ENCODE peak calls at places on chromosomes 3 and 15, in seven cellular contexts. One of them, this sample, is unnamed. For H3K27me3, the result is how much of the 10 kb centered on the place peaks cover.

GRCh38 chr3:141331370-141332318 is 36.7 kb upstream of the ZBTB38 start:
- DNase-seq in transverse colon: peak
- DNase-seq in IMR-90: peak
- DNase-seq in H1: no peak
- DNase-seq in stomach: no peak
- DNase-seq in uterus: peak
- DNase-seq in HepG2: peak
- DNase-seq in this sample: peak

GRCh38 chr15:70768247-70768883 is 5.0 kb upstream of the UACA start:
- DNase-seq in stomach: no peak
- DNase-seq in uterus: no peak
- DNase-seq in H1: no peak
- DNase-seq in IMR-90: no peak
- DNase-seq in transverse colon: no peak
- DNase-seq in HepG2: no peak
- DNase-seq in this sample: no peak

GRCh38 chr3:126570103-126570541 is 11.4 kb upstream of the C3orf22 start:
- DNase-seq in HepG2: peak
- DNase-seq in stomach: no peak
- DNase-seq in H1: no peak
- DNase-seq in transverse colon: no peak
- DNase-seq in uterus: no peak
- DNase-seq in IMR-90: no peak
- DNase-seq in this sample: no peak

GRCh38 chr3:118900737-118901525 is 133.7 kb downstream of the IGSF11 start:
- DNase-seq in HepG2: no peak
- DNase-seq in uterus: no peak
- DNase-seq in stomach: no peak
- DNase-seq in H1: no peak
- DNase-seq in IMR-90: no peak
- DNase-seq in transverse colon: no peak
- DNase-seq in this sample: no peak

GRCh38 chr3:111577798-111578685 is 17.1 kb downstream of the ZBED2 start:
- DNase-seq in IMR-90: peak
- DNase-seq in H1: no peak
- DNase-seq in stomach: no peak
- DNase-seq in uterus: no peak
- DNase-seq in HepG2: peak
- DNase-seq in transverse colon: no peak
- DNase-seq in this sample: no peak

GRCh38 chr3:152353578-152353977 is 84.8 kb downstream of the MBNL1 start:
- DNase-seq in HepG2: no peak
- DNase-seq in uterus: no peak
- DNase-seq in IMR-90: no peak
- DNase-seq in transverse colon: no peak
- DNase-seq in stomach: no peak
- DNase-seq in H1: no peak
- DNase-seq in this sample: no peak

GRCh38 chr3:151561878-151562277 is 101.0 kb upstream of the IGSF10 start:
- DNase-seq in IMR-90: peak
- DNase-seq in uterus: no peak
- DNase-seq in H1: no peak
- DNase-seq in HepG2: no peak
- DNase-seq in transverse colon: no peak
- DNase-seq in stomach: no peak
- DNase-seq in this sample: no peak

GRCh38 chr3:129984124-129984523 is 9.6 kb downstream of the TRH start:
- DNase-seq in IMR-90: no peak
- DNase-seq in uterus: no peak
- DNase-seq in stomach: no peak
- DNase-seq in HepG2: no peak
- DNase-seq in H1: no peak
- DNase-seq in transverse colon: no peak
- DNase-seq in this sample: no peak

GRCh38 chr3:24363242-24363641 is 131.4 kb downstream of the THRB start:
- DNase-seq in IMR-90: no peak
- DNase-seq in H1: no peak
- DNase-seq in transverse colon: no peak
- DNase-seq in stomach: peak
- DNase-seq in HepG2: peak
- DNase-seq in uterus: no peak
- DNase-seq in this sample: no peak
- TF ChIP-seq POLR2A in IMR-90: no peak
- TF ChIP-seq POLR2A in H1: no peak
- TF ChIP-seq POLR2A in transverse colon: no peak
- TF ChIP-seq POLR2A in stomach: no peak
- TF ChIP-seq POLR2A in HepG2: no peak
- TF ChIP-seq POLR2A in uterus: no peak
- TF ChIP-seq POLR2A in this sample: no peak

GRCh38 chr15:66129561-66129960 is 124.0 kb downstream of the MEGF11 start:
- DNase-seq in H1: no peak
- DNase-seq in stomach: no peak
- DNase-seq in transverse colon: no peak
- DNase-seq in IMR-90: no peak
- DNase-seq in HepG2: no peak
- DNase-seq in uterus: no peak
- DNase-seq in this sample: no peak

GRCh38 chr15:66132251-66132816 is 121.2 kb downstream of the MEGF11 start:
- DNase-seq in HepG2: peak
- DNase-seq in IMR-90: no peak
- DNase-seq in uterus: no peak
- DNase-seq in transverse colon: no peak
- DNase-seq in stomach: no peak
- DNase-seq in H1: no peak
- DNase-seq in this sample: no peak

GRCh38 chr15:66131200-66131599 is 122.3 kb downstream of the MEGF11 start:
- DNase-seq in uterus: no peak
- DNase-seq in stomach: peak
- DNase-seq in IMR-90: no peak
- DNase-seq in transverse colon: no peak
- DNase-seq in HepG2: no peak
- DNase-seq in H1: no peak
- DNase-seq in this sample: no peak

GRCh38 chr15:66131831-66132230 is 121.7 kb downstream of the MEGF11 start:
- DNase-seq in HepG2: no peak
- DNase-seq in H1: no peak
- DNase-seq in uterus: no peak
- DNase-seq in IMR-90: no peak
- DNase-seq in stomach: no peak
- DNase-seq in transverse colon: no peak
- DNase-seq in this sample: no peak

GRCh38 chr15:66130496-66131014 is 123.0 kb downstream of the MEGF11 start:
- DNase-seq in transverse colon: no peak
- DNase-seq in H1: no peak
- DNase-seq in IMR-90: no peak
- DNase-seq in stomach: no peak
- DNase-seq in HepG2: no peak
- DNase-seq in uterus: no peak
- DNase-seq in this sample: no peak
- TF ChIP-seq CTCF in transverse colon: no peak
- TF ChIP-seq CTCF in H1: no peak
- TF ChIP-seq CTCF in IMR-90: no peak
- TF ChIP-seq CTCF in stomach: no peak
- TF ChIP-seq CTCF in HepG2: no peak
- TF ChIP-seq CTCF in uterus: no peak
- TF ChIP-seq CTCF in this sample: no peak

DNA sequence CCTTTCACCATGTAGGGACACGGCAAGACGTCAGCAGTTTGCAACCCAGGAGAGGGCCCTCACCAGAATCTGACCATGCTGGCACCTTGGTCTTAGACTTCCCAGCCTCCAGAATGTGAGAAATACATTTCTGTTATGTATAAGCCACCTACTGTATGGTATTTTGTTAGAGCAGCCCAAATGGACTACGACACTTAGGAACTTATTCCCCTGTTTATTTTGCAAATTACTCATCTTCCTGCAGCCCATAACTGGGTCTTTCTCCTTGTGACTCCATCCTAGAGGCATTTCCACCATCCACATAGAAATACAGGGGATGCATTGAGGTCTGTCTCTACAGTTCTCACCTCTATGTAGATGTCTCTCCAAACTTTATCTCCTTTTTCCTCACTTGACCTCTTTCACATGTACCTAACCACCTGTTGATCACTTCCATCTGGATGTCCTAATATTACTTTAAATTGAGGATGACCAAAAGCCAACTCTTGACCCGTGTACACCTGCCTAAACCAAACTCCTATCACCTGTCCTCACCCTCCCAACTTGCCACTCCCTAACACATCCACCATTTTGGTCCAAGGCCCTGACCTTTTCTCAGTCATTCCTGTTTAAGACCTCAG is 406.0 kb upstream of the WNT5A start:
- DNase-seq in uterus: no peak
- DNase-seq in HepG2: no peak
- DNase-seq in IMR-90: peak
- DNase-seq in H1: no peak
- DNase-seq in stomach: no peak
- DNase-seq in transverse colon: no peak
- DNase-seq in this sample: no peak
- H3K27me3 ChIP-seq in uterus: under half
- H3K27me3 ChIP-seq in HepG2: under half
- H3K27me3 ChIP-seq in IMR-90: under half
- H3K27me3 ChIP-seq in H1: under half
- H3K27me3 ChIP-seq in stomach: under half
- H3K27me3 ChIP-seq in transverse colon: under half
- H3K27me3 ChIP-seq in this sample: under half

DNA sequence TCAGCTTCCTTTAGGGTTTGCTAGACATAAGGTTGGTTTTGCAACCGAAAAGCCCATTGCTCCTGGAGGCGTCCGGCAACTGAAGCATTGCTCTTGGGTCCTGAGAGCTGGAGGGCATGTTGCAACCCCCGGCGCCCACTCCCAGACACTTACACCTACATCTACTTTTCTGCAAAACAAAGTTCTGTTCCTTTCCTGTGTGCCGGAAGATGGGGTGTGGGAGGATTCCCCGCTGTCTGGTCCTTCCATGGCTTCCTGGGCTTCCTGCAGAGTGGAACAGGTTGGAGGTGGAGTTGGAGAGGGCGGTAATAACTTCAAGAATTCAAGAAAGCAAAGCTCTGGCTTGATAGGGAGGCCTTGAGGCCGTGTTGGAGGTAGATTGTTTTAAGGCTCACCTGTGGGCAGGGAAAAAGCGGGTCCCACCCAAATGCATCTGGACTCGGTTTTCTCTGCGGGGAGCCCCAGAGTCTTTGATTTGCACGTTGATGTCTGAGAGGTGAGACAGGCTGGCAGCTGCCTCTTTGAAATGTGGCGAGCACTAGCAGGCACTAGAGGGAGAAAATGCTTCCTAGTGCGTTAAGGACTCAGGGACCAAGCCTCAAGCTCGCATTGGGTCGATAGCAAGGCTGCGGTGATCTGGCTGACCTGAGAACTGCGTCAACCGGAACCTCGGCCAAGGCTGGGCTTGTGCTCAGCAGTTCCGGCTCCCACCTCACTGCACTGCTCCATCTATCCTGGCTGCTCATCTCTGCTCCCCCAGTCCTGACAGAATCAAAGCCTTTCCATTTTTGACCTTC is 39.5 kb downstream of the NR2F2 start:
- DNase-seq in uterus: no peak
- DNase-seq in H1: no peak
- DNase-seq in IMR-90: no peak
- DNase-seq in HepG2: no peak
- DNase-seq in stomach: no peak
- DNase-seq in transverse colon: no peak
- DNase-seq in this sample: no peak
- TF ChIP-seq POLR2A in uterus: no peak
- TF ChIP-seq POLR2A in H1: no peak
- TF ChIP-seq POLR2A in IMR-90: no peak
- TF ChIP-seq POLR2A in HepG2: no peak
- TF ChIP-seq POLR2A in stomach: no peak
- TF ChIP-seq POLR2A in transverse colon: no peak
- TF ChIP-seq POLR2A in this sample: no peak

This sample was measured in adrenal gland.